ENCODE peak calls at places on chromosomes 5 and 9, in six cellular contexts. E, Z, C, F, D and W are unnamed samples.

GRCh38 chr5:14182761-14183160 is 39.6 kb downstream of the TRIO start:
- DNase-seq in E (no peak), Z (no peak), C (no peak), F (no peak), D (no peak), W (no peak)

GRCh38 chr5:10366310-10367297 is 13.1 kb downstream of the MARCHF6 start:
- DNase-seq in E (no peak), Z (peak), C (no peak), F (no peak), D (no peak), W (peak)

GRCh38 chr9:89935791-89936190 is 331.0 kb downstream of the GADD45G start:
- DNase-seq in E (no peak), Z (no peak), C (no peak), F (no peak), D (no peak), W (no peak)

GRCh38 chr5:52809884-52810283 is 22.2 kb downstream of the ITGA1 start:
- DNase-seq in E (no peak), Z (no peak), C (no peak), F (no peak), D (no peak), W (no peak)

GRCh38 chr5:153084476-153084875 is 406.0 kb upstream of the GRIA1 start:
- DNase-seq in E (no peak), Z (no peak), C (no peak), F (no peak), D (no peak), W (no peak)

GRCh38 chr5:7321724-7322123 is 74.2 kb upstream of the ADCY2 start:
- DNase-seq in E (peak), Z (no peak), C (no peak), F (no peak), D (no peak), W (no peak)

GRCh38 chr9:70083429-70083828 is 39.8 kb downstream of the MAMDC2 start:
- DNase-seq in E (no peak), Z (peak), C (no peak), F (no peak), D (no peak), W (no peak)

GRCh38 chr9:128322342-128323191 is at the start of the genes COQ4 and TRUB2:
- DNase-seq in E (peak), Z (peak), C (peak), F (peak), D (peak), W (peak)

GRCh38 chr5:146731909-146732659 is 146.5 kb downstream of the PPP2R2B start:
- DNase-seq in E (peak), Z (no peak), C (no peak), F (no peak), D (no peak), W (peak)

GRCh38 chr5:57412010-57412409 is 70.6 kb downstream of the ACTBL2 start:
- DNase-seq in E (no peak), Z (no peak), C (no peak), F (no peak), D (no peak), W (no peak)

GRCh38 chr9:109901191-109901590 is 121.2 kb downstream of the PALM2AKAP2 start:
- DNase-seq in E (no peak), Z (no peak), C (no peak), F (no peak), D (no peak), W (no peak)

GRCh38 chr5:56585973-56586740 is 229.2 kb upstream of the MAP3K1 start:
- DNase-seq in E (no peak), Z (peak), C (no peak), F (no peak), D (peak), W (peak)

GRCh38 chr5:10595305-10595677 is 31.4 kb downstream of the ANKRD33B start:
- DNase-seq in E (no peak), Z (no peak), C (no peak), F (no peak), D (no peak), W (no peak)

GRCh38 chr9:17116400-17116837 is 18.4 kb upstream of the CNTLN start:
- DNase-seq in E (no peak), Z (no peak), C (no peak), F (peak), D (no peak), W (no peak)

GRCh38 chr9:98913705-98914104 is 30.0 kb upstream of the COL15A1 start:
- DNase-seq in E (no peak), Z (no peak), C (no peak), F (no peak), D (no peak), W (no peak)

GRCh38 chr5:27612161-27612560 is 573.8 kb upstream of the CDH9 start:
- DNase-seq in E (peak), Z (no peak), C (no peak), F (no peak), D (no peak), W (no peak)

GRCh38 chr9:127955294-127956015 is 17.8 kb upstream of the DPM2 start:
- DNase-seq in E (no peak), Z (peak), C (peak), F (peak), D (peak), W (peak)

GRCh38 chr5:16937023-16937379 is 913 bp upstream of the MYO10 start:
- DNase-seq in E (no peak), Z (peak), C (peak), F (no peak), D (no peak), W (no peak)

GRCh38 chr9:38390442-38390841 is 2.1 kb upstream of the ALDH1B1 start:
- DNase-seq in E (no peak), Z (no peak), C (no peak), F (no peak), D (no peak), W (no peak)

GRCh38 chr9:131116281-131117101 is 8.9 kb upstream of the NUP214 start:
- DNase-seq in E (no peak), Z (no peak), C (no peak), F (no peak), D (peak), W (no peak)

GRCh38 chr9:21060919-21061561 is 16.7 kb downstream of the IFNB1 start:
- DNase-seq in E (peak), Z (no peak), C (peak), F (no peak), D (no peak), W (no peak)

GRCh38 chr5:119304439-119304838 is 51.4 kb upstream of the TNFAIP8 start:
- DNase-seq in E (no peak), Z (no peak), C (no peak), F (no peak), D (no peak), W (no peak)

GRCh38 chr5:125281662-125282061 is 535.2 kb upstream of the ZNF608 start:
- DNase-seq in E (no peak), Z (no peak), C (no peak), F (no peak), D (no peak), W (no peak)

GRCh38 chr9:12875216-12875615 is 100.4 kb downstream of the LURAP1L start:
- DNase-seq in E (no peak), Z (no peak), C (no peak), F (no peak), D (no peak), W (no peak)

GRCh38 chr5:55324815-55325418 is 17.1 kb downstream of the MTREX start:
- DNase-seq in E (no peak), Z (no peak), C (no peak), F (peak), D (no peak), W (no peak)

GRCh38 chr5:178392386-178392785 is 159.8 kb upstream of the PHYKPL start:
- DNase-seq in E (no peak), Z (no peak), C (no peak), F (no peak), D (no peak), W (no peak)